ENCODE peak calls at places on chromosomes 11 and 22, in seven cellular contexts. One of them, this sample, is unnamed.

GRCh38 chr22:34587357-34588356 is 478.3 kb upstream of the ISX start:
- DNase-seq in SK-N-SH: no peak
- DNase-seq in K562: no peak
- DNase-seq in Panc1: no peak
- DNase-seq in HepG2: no peak
- DNase-seq in GM12878: no peak
- DNase-seq in H1: no peak
- DNase-seq in this sample: no peak

GRCh38 chr11:120601566-120601965 is 90.0 kb downstream of the GRIK4 start:
- DNase-seq in SK-N-SH: no peak
- DNase-seq in K562: no peak
- DNase-seq in Panc1: no peak
- DNase-seq in HepG2: no peak
- DNase-seq in GM12878: no peak
- DNase-seq in H1: no peak
- DNase-seq in this sample: no peak

GRCh38 chr11:18135308-18135707 is 2.9 kb downstream of the MRGPRX3 start:
- DNase-seq in SK-N-SH: no peak
- DNase-seq in K562: no peak
- DNase-seq in Panc1: no peak
- DNase-seq in HepG2: no peak
- DNase-seq in GM12878: no peak
- DNase-seq in H1: no peak
- DNase-seq in this sample: no peak

GRCh38 chr11:118641463-118642019 is 34.1 kb downstream of the PHLDB1 start:
- DNase-seq in SK-N-SH: peak; percentile 54
- DNase-seq in K562: no peak
- DNase-seq in Panc1: no peak
- DNase-seq in HepG2: no peak
- DNase-seq in GM12878: no peak
- DNase-seq in H1: no peak
- DNase-seq in this sample: no peak

GRCh38 chr11:3616721-3617460 is 24.9 kb downstream of the ART5 start:
- DNase-seq in SK-N-SH: no peak
- DNase-seq in K562: no peak
- DNase-seq in Panc1: no peak
- DNase-seq in HepG2: no peak
- DNase-seq in GM12878: no peak
- DNase-seq in H1: no peak
- DNase-seq in this sample: no peak

GRCh38 chr22:45998638-45999378 is 21.8 kb upstream of the WNT7B start:
- DNase-seq in SK-N-SH: no peak
- DNase-seq in K562: no peak
- DNase-seq in Panc1: no peak
- DNase-seq in HepG2: no peak
- DNase-seq in GM12878: no peak
- DNase-seq in H1: no peak
- DNase-seq in this sample: no peak

GRCh38 chr11:56916609-56917008 is 72.1 kb upstream of the OR5AK2 start:
- DNase-seq in SK-N-SH: no peak
- DNase-seq in K562: no peak
- DNase-seq in Panc1: no peak
- DNase-seq in HepG2: no peak
- DNase-seq in GM12878: no peak
- DNase-seq in H1: no peak
- DNase-seq in this sample: no peak

GRCh38 chr11:20399498-20399897 is 12.0 kb downstream of the PRMT3 start:
- DNase-seq in SK-N-SH: no peak
- DNase-seq in K562: no peak
- DNase-seq in Panc1: no peak
- DNase-seq in HepG2: no peak
- DNase-seq in GM12878: no peak
- DNase-seq in H1: no peak
- DNase-seq in this sample: no peak

GRCh38 chr22:36081023-36081431 is 52.4 kb upstream of the RBFOX2 start:
- DNase-seq in SK-N-SH: no peak
- DNase-seq in K562: peak; percentile 11
- DNase-seq in Panc1: peak; percentile 17
- DNase-seq in HepG2: no peak
- DNase-seq in GM12878: no peak
- DNase-seq in H1: no peak
- DNase-seq in this sample: no peak

GRCh38 chr11:64204464-64204989 is 2.0 kb upstream of the FERMT3 start:
- DNase-seq in SK-N-SH: peak; percentile 89
- DNase-seq in K562: peak; percentile 88
- DNase-seq in Panc1: no peak
- DNase-seq in HepG2: peak; percentile 59
- DNase-seq in GM12878: peak; percentile 52
- DNase-seq in H1: peak; percentile 53
- DNase-seq in this sample: peak; percentile 88
- TF ChIP-seq POLR2AphosphoS5 in SK-N-SH: peak; percentile 66
- TF ChIP-seq POLR2AphosphoS5 in K562: peak; percentile 79
- TF ChIP-seq POLR2AphosphoS5 in Panc1: peak; percentile 47
- TF ChIP-seq POLR2AphosphoS5 in HepG2: no peak
- TF ChIP-seq POLR2AphosphoS5 in GM12878: peak; percentile 62
- TF ChIP-seq POLR2AphosphoS5 in H1: no peak
- TF ChIP-seq POLR2AphosphoS5 in this sample: peak; percentile 54

GRCh38 chr11:44264126-44264749 is 45.7 kb downstream of the ALX4 start:
- DNase-seq in SK-N-SH: no peak
- DNase-seq in K562: peak; percentile 27
- DNase-seq in Panc1: no peak
- DNase-seq in HepG2: no peak
- DNase-seq in GM12878: no peak
- DNase-seq in H1: no peak
- DNase-seq in this sample: no peak

GRCh38 chr11:44261800-44262591 is 47.9 kb downstream of the ALX4 start:
- DNase-seq in SK-N-SH: no peak
- DNase-seq in K562: no peak
- DNase-seq in Panc1: no peak
- DNase-seq in HepG2: no peak
- DNase-seq in GM12878: no peak
- DNase-seq in H1: no peak
- DNase-seq in this sample: no peak

GRCh38 chr11:44266056-44266780 is 43.7 kb downstream of the ALX4 start:
- DNase-seq in SK-N-SH: no peak
- DNase-seq in K562: no peak
- DNase-seq in Panc1: no peak
- DNase-seq in HepG2: no peak
- DNase-seq in GM12878: no peak
- DNase-seq in H1: no peak
- DNase-seq in this sample: no peak

GRCh38 chr11:44264761-44265160 is 45.2 kb downstream of the ALX4 start:
- DNase-seq in SK-N-SH: no peak
- DNase-seq in K562: no peak
- DNase-seq in Panc1: no peak
- DNase-seq in HepG2: no peak
- DNase-seq in GM12878: no peak
- DNase-seq in H1: no peak
- DNase-seq in this sample: no peak

GRCh38 chr11:44263711-44264110 is 46.2 kb downstream of the ALX4 start:
- DNase-seq in SK-N-SH: no peak
- DNase-seq in K562: no peak
- DNase-seq in Panc1: no peak
- DNase-seq in HepG2: no peak
- DNase-seq in GM12878: no peak
- DNase-seq in H1: no peak
- DNase-seq in this sample: no peak
- TF ChIP-seq SIN3A in SK-N-SH: no peak
- TF ChIP-seq SIN3A in K562: no peak
- TF ChIP-seq SIN3A in Panc1: no peak
- TF ChIP-seq SIN3A in HepG2: no peak
- TF ChIP-seq SIN3A in GM12878: no peak
- TF ChIP-seq SIN3A in H1: no peak
- TF ChIP-seq SIN3A in this sample: no peak

DNA sequence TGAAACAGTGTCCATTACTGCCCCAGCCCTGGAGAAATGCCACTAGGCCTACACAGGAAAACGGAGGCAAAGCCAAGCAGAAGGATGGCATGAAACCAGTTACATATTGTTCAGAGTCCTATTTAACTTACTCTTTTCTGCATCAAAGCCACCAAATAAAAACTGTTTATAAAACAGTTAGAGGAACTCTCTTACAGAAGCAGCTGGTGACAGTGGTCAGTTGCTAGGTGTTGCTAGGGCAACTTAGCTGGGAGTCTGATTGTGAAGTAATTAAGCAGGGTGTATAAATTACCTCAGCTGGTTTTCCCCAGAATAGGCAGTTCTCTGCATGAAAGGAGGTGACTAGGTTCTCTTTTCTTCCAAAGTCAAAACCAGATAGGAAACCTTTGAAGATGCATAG is 115.6 kb upstream of the ZBED5 start:
- DNase-seq in SK-N-SH: no peak
- DNase-seq in K562: no peak
- DNase-seq in Panc1: no peak
- DNase-seq in HepG2: no peak
- DNase-seq in GM12878: no peak
- DNase-seq in H1: no peak
- DNase-seq in this sample: no peak
- TF ChIP-seq POLR2AphosphoS5 in SK-N-SH: no peak
- TF ChIP-seq POLR2AphosphoS5 in K562: no peak
- TF ChIP-seq POLR2AphosphoS5 in Panc1: no peak
- TF ChIP-seq POLR2AphosphoS5 in HepG2: no peak
- TF ChIP-seq POLR2AphosphoS5 in GM12878: no peak
- TF ChIP-seq POLR2AphosphoS5 in H1: no peak
- TF ChIP-seq POLR2AphosphoS5 in this sample: no peak

GRCh38 chr11:63613517-63614135 is 607 bp downstream of the PLAAT3 start:
- DNase-seq in SK-N-SH: peak; percentile 74
- DNase-seq in K562: no peak
- DNase-seq in Panc1: no peak
- DNase-seq in HepG2: no peak
- DNase-seq in GM12878: no peak
- DNase-seq in H1: peak; percentile 39
- DNase-seq in this sample: no peak
- TF ChIP-seq SIN3A in SK-N-SH: no peak
- TF ChIP-seq SIN3A in K562: no peak
- TF ChIP-seq SIN3A in Panc1: peak; percentile 51
- TF ChIP-seq SIN3A in HepG2: no peak
- TF ChIP-seq SIN3A in GM12878: no peak
- TF ChIP-seq SIN3A in H1: peak; percentile 47
- TF ChIP-seq SIN3A in this sample: no peak

DNA sequence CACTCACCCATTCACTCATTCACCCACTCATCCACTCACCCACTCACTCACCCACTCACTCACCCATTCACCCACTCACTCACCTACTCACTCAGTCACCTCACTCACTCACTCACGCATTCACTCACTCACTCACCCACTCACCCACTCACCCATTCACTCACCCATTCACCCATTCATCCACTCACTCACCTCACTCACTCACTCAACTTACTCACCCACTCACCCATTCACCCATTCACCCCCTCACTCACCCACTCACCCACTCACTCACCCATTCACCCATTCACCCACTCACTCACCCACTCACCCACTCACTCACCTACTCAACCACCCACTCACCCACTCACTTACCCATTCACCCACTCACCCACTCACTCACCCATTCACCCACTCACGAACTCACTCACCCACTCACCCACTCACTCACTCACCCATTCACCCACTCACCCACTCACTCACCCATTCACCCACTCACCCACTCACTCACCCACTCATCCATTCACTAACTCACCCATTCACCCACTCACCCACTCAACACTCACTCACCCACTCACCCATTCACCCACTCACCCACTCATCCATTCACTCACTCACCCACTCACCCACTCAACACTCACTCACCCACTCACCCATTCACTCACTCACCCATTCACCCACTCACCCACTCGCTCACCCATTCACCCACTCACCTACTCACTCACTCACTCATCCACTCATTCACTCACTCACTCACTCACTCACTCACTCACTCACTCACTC is 13.7 kb downstream of the MUC5AC start:
- DNase-seq in SK-N-SH: no peak
- DNase-seq in K562: no peak
- DNase-seq in Panc1: no peak
- DNase-seq in HepG2: no peak
- DNase-seq in GM12878: no peak
- DNase-seq in H1: no peak
- DNase-seq in this sample: no peak
- TF ChIP-seq POLR2AphosphoS5 in SK-N-SH: no peak
- TF ChIP-seq POLR2AphosphoS5 in K562: no peak
- TF ChIP-seq POLR2AphosphoS5 in Panc1: no peak
- TF ChIP-seq POLR2AphosphoS5 in HepG2: no peak
- TF ChIP-seq POLR2AphosphoS5 in GM12878: no peak
- TF ChIP-seq POLR2AphosphoS5 in H1: no peak
- TF ChIP-seq POLR2AphosphoS5 in this sample: no peak

DNA sequence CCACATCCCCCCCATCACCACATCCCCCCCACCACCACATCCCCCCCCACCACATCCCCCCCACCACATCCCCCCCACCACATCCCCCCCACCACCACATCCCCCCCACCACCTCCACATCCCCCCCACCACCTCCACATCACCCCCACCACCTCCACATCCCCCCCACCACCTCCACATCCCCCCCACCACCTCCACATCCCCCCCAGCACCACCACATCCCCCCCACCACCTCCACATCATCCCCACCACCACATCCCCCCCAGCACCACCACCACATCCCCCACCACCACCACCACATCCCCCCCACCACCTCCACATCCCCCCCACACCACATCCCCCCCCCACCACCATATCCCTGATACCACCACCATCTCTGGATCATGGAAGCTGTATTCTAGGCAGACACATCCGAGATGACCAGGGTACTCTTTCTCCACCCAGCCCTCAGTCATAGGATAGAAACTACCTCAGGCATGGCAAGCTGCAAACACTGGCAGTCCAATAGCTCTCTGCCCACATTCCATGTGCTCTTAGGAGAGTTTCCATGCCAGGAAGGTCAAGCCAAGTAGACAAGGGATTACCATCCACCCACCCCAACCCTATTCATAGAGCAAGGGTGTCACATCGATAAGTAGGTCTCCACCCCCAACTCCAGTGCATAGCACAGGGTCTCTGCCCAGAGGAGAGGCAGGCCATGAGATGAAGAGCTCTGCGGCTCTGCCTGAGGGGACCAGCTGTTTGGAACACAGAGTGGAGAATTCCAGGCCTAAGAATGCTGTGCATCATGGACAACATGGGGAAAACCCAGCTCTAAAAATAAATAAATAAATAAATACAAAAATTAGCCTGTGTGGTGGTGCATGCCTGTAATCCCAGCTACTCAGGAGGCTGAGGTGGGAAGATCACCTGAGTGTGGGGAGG is 33.0 kb upstream of the TEAD1 start:
- DNase-seq in SK-N-SH: no peak
- DNase-seq in K562: no peak
- DNase-seq in Panc1: no peak
- DNase-seq in HepG2: peak; percentile 15
- DNase-seq in GM12878: no peak
- DNase-seq in H1: no peak
- DNase-seq in this sample: no peak
- TF ChIP-seq SIN3A in SK-N-SH: no peak
- TF ChIP-seq SIN3A in K562: no peak
- TF ChIP-seq SIN3A in Panc1: no peak
- TF ChIP-seq SIN3A in HepG2: no peak
- TF ChIP-seq SIN3A in GM12878: no peak
- TF ChIP-seq SIN3A in H1: no peak
- TF ChIP-seq SIN3A in this sample: no peak

GRCh38 chr11:130023204-130023603 is 20.6 kb upstream of the PRDM10 start:
- DNase-seq in SK-N-SH: no peak
- DNase-seq in K562: no peak
- DNase-seq in Panc1: peak; percentile 47
- DNase-seq in HepG2: peak; percentile 71
- DNase-seq in GM12878: peak; percentile 88
- DNase-seq in H1: no peak
- DNase-seq in this sample: peak; percentile 29
- TF ChIP-seq POLR2AphosphoS5 in SK-N-SH: no peak
- TF ChIP-seq POLR2AphosphoS5 in K562: no peak
- TF ChIP-seq POLR2AphosphoS5 in Panc1: no peak
- TF ChIP-seq POLR2AphosphoS5 in HepG2: no peak
- TF ChIP-seq POLR2AphosphoS5 in GM12878: no peak
- TF ChIP-seq POLR2AphosphoS5 in H1: no peak
- TF ChIP-seq POLR2AphosphoS5 in this sample: no peak

GRCh38 chr11:27649800-27650199 is 50.5 kb downstream of the BDNF start:
- DNase-seq in SK-N-SH: no peak
- DNase-seq in K562: no peak
- DNase-seq in Panc1: no peak
- DNase-seq in HepG2: no peak
- DNase-seq in GM12878: no peak
- DNase-seq in H1: no peak
- DNase-seq in this sample: no peak
- TF ChIP-seq SIN3A in SK-N-SH: no peak
- TF ChIP-seq SIN3A in K562: no peak
- TF ChIP-seq SIN3A in Panc1: no peak
- TF ChIP-seq SIN3A in HepG2: no peak
- TF ChIP-seq SIN3A in GM12878: no peak
- TF ChIP-seq SIN3A in H1: no peak
- TF ChIP-seq SIN3A in this sample: no peak

This sample was measured in HCT116.